ENCODE peak calls at places on chromosomes 4 and X, in eight cellular contexts. S, B, U, N, D, T, G and M are unnamed samples.

GRCh38 chr4:85512446-85513205 is 37.7 kb downstream of the ARHGAP24 start:
- DNase-seq in S (no peak), B (no peak), U (no peak), N (no peak), D (no peak), T (no peak), G (no peak), M (no peak)

GRCh38 chr4:53730431-53730830 is 139.1 kb upstream of the LNX1 start:
- DNase-seq in S (no peak), B (no peak), U (no peak), N (no peak), D (no peak), T (no peak), G (no peak), M (no peak)

GRCh38 chr4:169968999-169969398 is 57.2 kb downstream of the MFAP3L start:
- DNase-seq in S (no peak), B (no peak), U (no peak), N (no peak), D (no peak), T (no peak), G (peak; percentile 27), M (no peak)

GRCh38 chrX:48896611-48897011 is 957 bp downstream of the TIMM17B start:
- DNase-seq in S (no peak), B (no peak), U (no peak), N (no peak), D (no peak), T (no peak), G (no peak), M (no peak)

GRCh38 chrX:15973299-15973698 is 118.7 kb upstream of the AP1S2 start:
- DNase-seq in S (peak; percentile 11), B (no peak), U (no peak), N (no peak), D (peak; percentile 15), T (no peak), G (peak; percentile 16), M (peak; percentile 68)

GRCh38 chrX:2404816-2405215 is 96.0 kb downstream of the DHRSX start:
- DNase-seq in S (no peak), B (no peak), U (no peak), N (no peak), D (peak; percentile 65), T (no peak), G (no peak), M (no peak)

GRCh38 chr4:136793848-136794247 is 738.4 kb downstream of the PCDH18 start:
- DNase-seq in S (no peak), B (no peak), U (no peak), N (no peak), D (no peak), T (no peak), G (no peak), M (no peak)

GRCh38 chr4:158327525-158327924 is 117.2 kb downstream of the TMEM144 start:
- DNase-seq in S (peak; percentile 54), B (no peak), U (no peak), N (no peak), D (no peak), T (no peak), G (no peak), M (peak; percentile 51)

GRCh38 chrX:73812256-73812655 is 249.3 kb downstream of the CHIC1 start:
- DNase-seq in S (no peak), B (no peak), U (no peak), N (no peak), D (no peak), T (no peak), G (no peak), M (no peak)

GRCh38 chr4:47641755-47642154 is 156.7 kb downstream of the ATP10D start:
- DNase-seq in S (no peak), B (no peak), U (no peak), N (no peak), D (no peak), T (no peak), G (no peak), M (no peak)

GRCh38 chr4:183264614-183265013 is 55.5 kb downstream of the CLDN22 start:
- DNase-seq in S (no peak), B (no peak), U (no peak), N (no peak), D (no peak), T (no peak), G (peak; percentile 38), M (no peak)

GRCh38 chr4:23746672-23747071 is 143.2 kb downstream of the PPARGC1A start:
- DNase-seq in S (no peak), B (no peak), U (no peak), N (no peak), D (no peak), T (no peak), G (no peak), M (no peak)

GRCh38 chr4:142778430-142778829 is 67.7 kb downstream of the INPP4B start:
- DNase-seq in S (no peak), B (no peak), U (no peak), N (no peak), D (no peak), T (no peak), G (peak; percentile 12), M (no peak)

GRCh38 chr4:8218371-8219050 is 19.4 kb downstream of the SH3TC1 start:
- DNase-seq in S (no peak), B (no peak), U (no peak), N (no peak), D (no peak), T (no peak), G (no peak), M (no peak)

GRCh38 chrX:147476008-147476407 is 435.7 kb upstream of the FMR1 start:
- DNase-seq in S (peak; percentile 12), B (no peak), U (no peak), N (peak; percentile 5), D (peak; percentile 40), T (no peak), G (no peak), M (peak; percentile 18)

GRCh38 chr4:82125170-82125862 is 248.5 kb downstream of the HNRNPD start:
- DNase-seq in S (no peak), B (no peak), U (no peak), N (peak; percentile 75), D (no peak), T (no peak), G (no peak), M (no peak)

GRCh38 chr4:38119663-38120374 is 159.6 kb downstream of the PTTG2 start:
- DNase-seq in S (no peak), B (no peak), U (no peak), N (no peak), D (no peak), T (no peak), G (peak; percentile 75), M (peak; percentile 47)

GRCh38 chr4:43776371-43776770 is 672.2 kb downstream of the KCTD8 start:
- DNase-seq in S (no peak), B (no peak), U (no peak), N (peak; percentile 26), D (no peak), T (no peak), G (no peak), M (no peak)

GRCh38 chrX:150512426-150512825 is 56.0 kb upstream of the MTM1 start:
- DNase-seq in S (no peak), B (no peak), U (no peak), N (peak; percentile 1), D (no peak), T (no peak), G (no peak), M (no peak)

GRCh38 chr4:94877973-94878372 is 120.2 kb downstream of the BMPR1B start:
- DNase-seq in S (no peak), B (no peak), U (no peak), N (no peak), D (no peak), T (no peak), G (no peak), M (no peak)

GRCh38 chr4:115671581-115671980 is 558.2 kb upstream of the NDST4 start:
- DNase-seq in S (no peak), B (no peak), U (no peak), N (no peak), D (no peak), T (no peak), G (no peak), M (no peak)

GRCh38 chrX:108735680-108736508 is 469 bp downstream of the IRS4 start:
- DNase-seq in S (no peak), B (no peak), U (no peak), N (no peak), D (peak; percentile 32), T (no peak), G (peak; percentile 14), M (peak; percentile 59)

GRCh38 chrX:1111543-1112300 is 100.7 kb downstream of the CRLF2 start:
- DNase-seq in S (peak; percentile 54), B (no peak), U (no peak), N (no peak), D (no peak), T (no peak), G (no peak), M (peak; percentile 51)

GRCh38 chrX:72105436-72105835 is 26.3 kb downstream of the RTL5 start:
- DNase-seq in S (no peak), B (no peak), U (no peak), N (no peak), D (no peak), T (no peak), G (no peak), M (no peak)

GRCh38 chrX:2697306-2697705 is 6.2 kb downstream of the CD99 start:
- DNase-seq in S (no peak), B (no peak), U (no peak), N (no peak), D (no peak), T (no peak), G (no peak), M (no peak)

GRCh38 chrX:118807151-118808017 is 16.2 kb upstream of the ZCCHC12 start:
- DNase-seq in S (peak; percentile 37), B (peak; percentile 45), U (peak; percentile 18), N (peak; percentile 58), D (peak; percentile 58), T (no peak), G (peak; percentile 47), M (peak; percentile 51)